ENCODE peak calls at places on chromosomes 16 and 17, in four cellular contexts. X is fibroblast of lung, K is heart right ventricle, T is body of pancreas. Q is an unnamed sample.

GRCh38 chr16:84617068-84617630 is 729 bp downstream of the COTL1 start:
- DNase-seq in X (no peak), T (no peak), K (peak; percentile 37), Q (no peak)

GRCh38 chr16:75065149-75065807 is 51.3 kb downstream of the LDHD start:
- DNase-seq in X (no peak), K (no peak), T (no peak), Q (peak; percentile 32)

GRCh38 chr16:84507011-84507982 is 2.8 kb upstream of the MEAK7 start:
- DNase-seq in X (no peak), K (no peak), T (no peak), Q (no peak)

GRCh38 chr16:29307598-29308507 is 98.7 kb downstream of the NPIPB11 start:
- DNase-seq in K (no peak), X (peak; percentile 66), T (no peak), Q (no peak)

GRCh38 chr16:3503513-3503912 is 2.7 kb downstream of the CLUAP1 start:
- DNase-seq in K (no peak), T (no peak), X (no peak), Q (no peak)

GRCh38 chr17:32575865-32576264 is 89.1 kb downstream of the CDK5R1 start:
- DNase-seq in K (no peak), T (no peak), X (no peak), Q (no peak)

GRCh38 chr17:78364436-78365281 is 4.8 kb upstream of the SOCS3 start:
- DNase-seq in T (no peak), K (no peak), X (no peak), Q (no peak)

GRCh38 chr16:30369091-30369937 is 980 bp downstream of the TBC1D10B start:
- DNase-seq in X (no peak), K (no peak), T (no peak), Q (no peak)

GRCh38 chr17:77400445-77400870 is 259.7 kb downstream of the SEC14L1 start:
- DNase-seq in K (peak; percentile 57), X (no peak), T (no peak), Q (no peak)

GRCh38 chr17:78789663-78790181 is 7.6 kb upstream of the CYTH1 start:
- DNase-seq in K (peak; percentile 85), X (peak; percentile 95), T (peak; percentile 89), Q (peak; percentile 79)

GRCh38 chr16:73172621-73173312 is 124.8 kb upstream of the ZFHX3 start:
- DNase-seq in X (peak; percentile 91), K (peak; percentile 82), T (peak; percentile 87), Q (peak; percentile 87)

GRCh38 chr17:17742133-17742621 is 60.9 kb downstream of the RAI1 start:
- DNase-seq in T (no peak), K (no peak), X (peak; percentile 66), Q (no peak)

GRCh38 chr17:49168706-49169105 is 36.1 kb downstream of the B4GALNT2 start:
- DNase-seq in T (no peak), K (no peak), X (no peak), Q (no peak)

GRCh38 chr17:76541739-76542450 is 2.1 kb downstream of the PRCD start:
- DNase-seq in K (no peak), X (no peak), T (no peak), Q (no peak)

GRCh38 chr17:65772989-65773388 is 211.5 kb upstream of the AXIN2 start:
- DNase-seq in T (no peak), K (no peak), X (no peak), Q (no peak)

GRCh38 chr16:50733468-50733867 is 8.4 kb upstream of the CYLD start:
- DNase-seq in X (no peak), K (no peak), T (no peak), Q (no peak)

GRCh38 chr16:5735444-5735843 is 637.8 kb upstream of the EEF2KMT start:
- DNase-seq in K (no peak), T (no peak), X (no peak), Q (no peak)

GRCh38 chr16:68656771-68657170 is 11.7 kb downstream of the CDH3 start:
- DNase-seq in T (no peak), K (no peak), X (no peak), Q (no peak)

GRCh38 chr17:37179893-37180292 is 195.9 kb upstream of the C17orf78 start:
- DNase-seq in T (no peak), X (peak; percentile 84), K (no peak), Q (no peak)

GRCh38 chr16:81830845-81831600 is 51.9 kb downstream of the PLCG2 start:
- DNase-seq in K (no peak), T (no peak), X (no peak), Q (no peak)

GRCh38 chr16:48565752-48566151 is 44.2 kb downstream of the N4BP1 start:
- DNase-seq in X (no peak), T (no peak), K (no peak), Q (no peak)

GRCh38 chr17:37110816-37111215 is 162.1 kb downstream of the AATF start:
- DNase-seq in K (no peak), T (no peak), X (no peak), Q (no peak)

GRCh38 chr16:78161023-78161729 is 61.7 kb downstream of the WWOX start:
- DNase-seq in X (no peak), K (no peak), T (no peak), Q (no peak)

GRCh38 chr17:5841862-5842261 is 228.3 kb upstream of the WSCD1 start:
- DNase-seq in X (no peak), K (no peak), T (no peak), Q (no peak)

GRCh38 chr17:11292491-11292890 is 51.5 kb downstream of the SHISA6 start:
- DNase-seq in T (no peak), K (no peak), X (no peak), Q (no peak)

GRCh38 chr17:3572231-3572630 is 14.6 kb upstream of the TRPV3 start:
- DNase-seq in K (no peak), T (no peak), X (no peak), Q (no peak)

GRCh38 chr17:4480929-4481898 is 17.5 kb upstream of the SPNS2 start:
- DNase-seq in K (no peak), T (no peak), X (no peak), Q (no peak)

GRCh38 chr16:2979669-2980226 is 498 bp downstream of the PKMYT1 start:
- DNase-seq in T (no peak), K (no peak), X (no peak), Q (no peak)

GRCh38 chr16:19822534-19822933 is 62.1 kb downstream of the GPRC5B start:
- DNase-seq in K (no peak), T (no peak), X (peak; percentile 25), Q (no peak)

DNA sequence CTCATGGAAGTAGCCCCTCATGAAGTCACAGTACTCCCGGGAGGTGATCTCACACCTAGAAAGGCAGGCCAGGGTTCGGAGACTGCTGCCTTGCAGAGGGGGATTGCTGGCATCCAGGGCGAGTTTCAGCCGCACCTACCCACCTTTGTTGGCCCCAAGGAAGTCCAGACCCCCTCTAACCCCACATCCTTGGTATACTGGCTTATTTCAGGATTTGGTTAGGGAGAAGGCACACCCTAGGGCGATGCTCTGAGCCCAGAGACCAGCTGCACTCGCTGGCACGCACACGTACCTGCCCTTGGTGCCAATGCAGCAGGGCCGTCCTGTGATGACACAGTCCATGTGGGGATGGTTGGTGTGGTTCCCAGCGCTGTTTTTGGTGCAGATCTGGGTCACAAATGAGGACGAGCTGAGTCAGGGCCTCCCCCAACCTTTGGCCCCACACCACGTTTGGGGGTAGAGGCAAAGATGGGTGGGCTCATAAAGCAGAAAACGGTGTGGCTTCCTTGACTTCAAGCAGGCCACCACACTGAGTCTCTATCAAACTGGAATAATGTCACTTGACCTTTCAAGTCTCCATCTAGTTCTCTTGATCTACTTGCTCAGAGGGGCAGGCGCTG is 5.9 kb downstream of the SNRNP25 start:
- DNase-seq in X (no peak), T (no peak), K (no peak), Q (no peak)
- H3K36me3 ChIP-seq in X (peaks cover 66% of the 10 kb centered on the region), T (peaks cover 3% of the 10 kb centered on the region), K (peaks cover 67% of the 10 kb centered on the region), Q (peaks cover 55% of the 10 kb centered on the region)

DNA sequence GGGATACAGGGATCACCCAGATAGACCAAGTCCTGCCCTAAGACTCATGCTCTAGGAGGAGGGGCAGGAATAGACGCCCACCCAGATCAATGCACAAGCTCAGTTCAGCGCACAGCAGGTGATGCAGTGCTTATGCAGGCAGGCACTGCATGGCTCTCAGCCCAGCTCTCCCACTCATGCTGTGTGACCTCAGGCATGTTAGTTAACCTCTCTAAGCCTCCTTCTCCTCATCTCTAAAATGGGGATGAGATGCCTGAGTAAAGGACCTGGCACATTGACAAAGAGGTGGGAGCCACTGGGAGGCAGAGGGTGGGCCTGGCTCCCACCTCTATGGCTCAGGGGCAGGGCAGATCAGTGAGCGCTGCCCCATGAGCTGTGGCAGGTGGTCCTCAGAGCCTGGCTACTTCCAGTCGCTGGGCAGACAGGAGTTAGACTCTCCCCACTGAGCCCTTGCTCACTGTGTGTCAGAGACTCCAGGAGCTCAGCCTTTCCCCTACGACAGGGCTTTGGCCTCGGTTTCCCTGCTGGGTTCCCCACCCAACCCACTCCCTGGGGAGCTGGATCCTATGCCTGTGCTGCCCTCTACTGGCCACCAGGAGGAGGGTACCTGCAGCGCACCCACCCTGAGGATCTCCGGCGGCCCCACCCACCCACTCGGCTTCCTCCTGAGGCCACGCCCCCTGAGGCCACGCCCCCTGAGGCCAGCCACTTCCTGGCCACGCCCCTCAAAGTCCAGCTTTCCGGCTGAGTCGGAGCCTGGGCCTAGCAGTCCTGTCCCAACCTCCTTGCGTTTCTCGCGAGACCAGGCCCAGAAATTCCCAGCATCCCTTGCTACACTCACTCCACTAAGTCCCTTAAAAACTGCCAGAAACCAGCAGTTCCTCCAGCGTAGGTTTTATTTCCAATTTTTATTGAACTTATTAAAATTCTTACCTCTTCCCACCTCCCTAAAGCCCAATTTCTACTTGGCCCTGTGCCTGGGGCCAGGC is 196.1 kb downstream of the GSG1L start:
- DNase-seq in X (peak; percentile 67), T (peak; percentile 48), K (peak; percentile 51), Q (peak; percentile 46)
- TF ChIP-seq CTCF in X (peak; percentile 37), T (peak; percentile 5), K (peak; percentile 52), Q (peak; percentile 38)

DNA sequence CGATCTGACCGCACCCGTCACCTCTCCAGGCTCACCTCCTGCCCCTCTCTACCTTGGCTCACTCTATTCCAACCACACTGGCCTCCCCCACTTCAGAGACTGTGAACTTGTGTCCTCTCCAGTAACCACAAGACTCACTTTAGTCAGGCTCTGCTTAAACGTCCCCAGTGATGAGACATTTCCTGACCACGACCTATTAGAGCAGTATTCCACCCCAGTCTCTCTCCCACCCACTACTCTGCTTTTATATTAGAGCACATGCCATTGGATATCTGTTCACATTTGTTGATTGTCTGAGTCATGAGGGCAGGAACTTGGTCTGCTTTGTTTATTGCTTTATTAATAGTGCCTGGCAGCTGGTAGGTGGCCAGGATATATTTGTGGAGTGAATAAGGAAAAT is 20.1 kb downstream of the COX11 start:
- DNase-seq in K (no peak), X (peak; percentile 99), T (no peak), Q (no peak)
- H3K36me3 ChIP-seq in K (no peaks in the 10 kb centered on the region), X (no peaks in the 10 kb centered on the region), T (peaks cover 2% of the 10 kb centered on the region), Q (no peaks in the 10 kb centered on the region)

GRCh38 chr17:27550974-27551505 is 79.9 kb upstream of the LGALS9 start:
- DNase-seq in X (no peak), T (peak; percentile 69), K (no peak), Q (no peak)
- TF ChIP-seq CTCF in X (no peak), T (no peak), K (no peak), Q (no peak)

GRCh38 chr17:59815965-59816364 is 76.8 kb downstream of the TUBD1 start:
- DNase-seq in K (no peak), X (peak; percentile 38), T (no peak), Q (no peak)
- H3K36me3 ChIP-seq in K (peaks cover 10% of the 10 kb centered on the region), X (no peaks in the 10 kb centered on the region), T (peaks cover 4% of the 10 kb centered on the region), Q (no peaks in the 10 kb centered on the region)

GRCh38 chr17:75012320-75013076 is at the start of gene MRPL58:
- DNase-seq in K (peak; percentile 85), X (peak; percentile 92), T (peak; percentile 82), Q (peak; percentile 71)
- TF ChIP-seq CTCF in K (peak; percentile 70), X (peak; percentile 55), T (peak; percentile 74), Q (peak; percentile 48)